ENCODE peak calls at places on chromosomes 12 and 14, in nine cellular contexts. One of them, this sample, is unnamed.

GRCh38 chr12:90908465-90908864 is 46.5 kb downstream of the CCER1 start:
- DNase-seq in cardiac fibroblast: peak
- DNase-seq in HFFc6: peak
- DNase-seq in right cardiac atrium: no peak
- DNase-seq in T-cell: no peak
- DNase-seq in Panc1: no peak
- DNase-seq in HAP-1: no peak
- DNase-seq in tibial nerve: no peak
- DNase-seq in stimulated activated CD4-positive, alpha-beta T cell treated with anti-CD3 and anti-CD28 coated beads, Interleukin-1b, Interleukin-23, amount 100 ng/mL, for 48 hours: no peak
- DNase-seq in this sample: no peak

GRCh38 chr14:22885975-22886374 is 3.0 kb downstream of the REM2 start:
- DNase-seq in cardiac fibroblast: no peak
- DNase-seq in HFFc6: no peak
- DNase-seq in right cardiac atrium: no peak
- DNase-seq in T-cell: no peak
- DNase-seq in Panc1: no peak
- DNase-seq in HAP-1: no peak
- DNase-seq in tibial nerve: no peak
- DNase-seq in stimulated activated CD4-positive, alpha-beta T cell treated with anti-CD3 and anti-CD28 coated beads, Interleukin-1b, Interleukin-23, amount 100 ng/mL, for 48 hours: no peak
- DNase-seq in this sample: no peak

GRCh38 chr12:25387136-25388050 is 136.7 kb upstream of the KRAS start:
- DNase-seq in cardiac fibroblast: peak
- DNase-seq in HFFc6: peak
- DNase-seq in right cardiac atrium: peak
- DNase-seq in T-cell: peak
- DNase-seq in Panc1: peak
- DNase-seq in HAP-1: peak
- DNase-seq in tibial nerve: peak
- DNase-seq in stimulated activated CD4-positive, alpha-beta T cell treated with anti-CD3 and anti-CD28 coated beads, Interleukin-1b, Interleukin-23, amount 100 ng/mL, for 48 hours: peak
- DNase-seq in this sample: peak

GRCh38 chr14:37232907-37233481 is 35.3 kb downstream of the MIPOL1 start:
- DNase-seq in cardiac fibroblast: peak
- DNase-seq in HFFc6: peak
- DNase-seq in right cardiac atrium: no peak
- DNase-seq in T-cell: no peak
- DNase-seq in Panc1: no peak
- DNase-seq in HAP-1: peak
- DNase-seq in tibial nerve: peak
- DNase-seq in stimulated activated CD4-positive, alpha-beta T cell treated with anti-CD3 and anti-CD28 coated beads, Interleukin-1b, Interleukin-23, amount 100 ng/mL, for 48 hours: no peak
- DNase-seq in this sample: no peak

GRCh38 chr12:95416111-95416636 is 57.8 kb upstream of the METAP2 start:
- DNase-seq in cardiac fibroblast: no peak
- DNase-seq in HFFc6: no peak
- DNase-seq in right cardiac atrium: no peak
- DNase-seq in T-cell: no peak
- DNase-seq in Panc1: no peak
- DNase-seq in HAP-1: no peak
- DNase-seq in tibial nerve: no peak
- DNase-seq in stimulated activated CD4-positive, alpha-beta T cell treated with anti-CD3 and anti-CD28 coated beads, Interleukin-1b, Interleukin-23, amount 100 ng/mL, for 48 hours: no peak
- DNase-seq in this sample: no peak

GRCh38 chr12:126509587-126509986 is 1444.4 kb downstream of the AACS start:
- DNase-seq in cardiac fibroblast: no peak
- DNase-seq in HFFc6: no peak
- DNase-seq in right cardiac atrium: no peak
- DNase-seq in T-cell: no peak
- DNase-seq in Panc1: no peak
- DNase-seq in HAP-1: no peak
- DNase-seq in tibial nerve: no peak
- DNase-seq in stimulated activated CD4-positive, alpha-beta T cell treated with anti-CD3 and anti-CD28 coated beads, Interleukin-1b, Interleukin-23, amount 100 ng/mL, for 48 hours: no peak
- DNase-seq in this sample: no peak

GRCh38 chr12:68397566-68398158 is 65.5 kb upstream of the MDM1 start:
- DNase-seq in cardiac fibroblast: no peak
- DNase-seq in HFFc6: no peak
- DNase-seq in right cardiac atrium: no peak
- DNase-seq in T-cell: no peak
- DNase-seq in Panc1: no peak
- DNase-seq in HAP-1: no peak
- DNase-seq in tibial nerve: no peak
- DNase-seq in stimulated activated CD4-positive, alpha-beta T cell treated with anti-CD3 and anti-CD28 coated beads, Interleukin-1b, Interleukin-23, amount 100 ng/mL, for 48 hours: no peak
- DNase-seq in this sample: no peak

GRCh38 chr12:64006211-64006610 is 161.7 kb downstream of the SRGAP1 start:
- DNase-seq in cardiac fibroblast: peak
- DNase-seq in HFFc6: peak
- DNase-seq in right cardiac atrium: no peak
- DNase-seq in T-cell: no peak
- DNase-seq in Panc1: no peak
- DNase-seq in HAP-1: no peak
- DNase-seq in tibial nerve: no peak
- DNase-seq in stimulated activated CD4-positive, alpha-beta T cell treated with anti-CD3 and anti-CD28 coated beads, Interleukin-1b, Interleukin-23, amount 100 ng/mL, for 48 hours: no peak
- DNase-seq in this sample: no peak

GRCh38 chr14:104754213-104754851 is 1.4 kb downstream of the SIVA1 start:
- DNase-seq in cardiac fibroblast: no peak
- DNase-seq in HFFc6: no peak
- DNase-seq in right cardiac atrium: peak
- DNase-seq in T-cell: no peak
- DNase-seq in Panc1: no peak
- DNase-seq in HAP-1: no peak
- DNase-seq in tibial nerve: no peak
- DNase-seq in stimulated activated CD4-positive, alpha-beta T cell treated with anti-CD3 and anti-CD28 coated beads, Interleukin-1b, Interleukin-23, amount 100 ng/mL, for 48 hours: no peak
- DNase-seq in this sample: no peak

GRCh38 chr14:94127330-94127729 is 2.1 kb downstream of the IFI27L2 start:
- DNase-seq in cardiac fibroblast: no peak
- DNase-seq in HFFc6: no peak
- DNase-seq in right cardiac atrium: no peak
- DNase-seq in T-cell: no peak
- DNase-seq in Panc1: no peak
- DNase-seq in HAP-1: no peak
- DNase-seq in tibial nerve: peak
- DNase-seq in stimulated activated CD4-positive, alpha-beta T cell treated with anti-CD3 and anti-CD28 coated beads, Interleukin-1b, Interleukin-23, amount 100 ng/mL, for 48 hours: no peak
- DNase-seq in this sample: no peak

GRCh38 chr12:11953523-11953922 is 117.2 kb upstream of the BCL2L14 start:
- DNase-seq in cardiac fibroblast: no peak
- DNase-seq in HFFc6: no peak
- DNase-seq in right cardiac atrium: no peak
- DNase-seq in T-cell: no peak
- DNase-seq in Panc1: no peak
- DNase-seq in HAP-1: no peak
- DNase-seq in tibial nerve: no peak
- DNase-seq in stimulated activated CD4-positive, alpha-beta T cell treated with anti-CD3 and anti-CD28 coated beads, Interleukin-1b, Interleukin-23, amount 100 ng/mL, for 48 hours: no peak
- DNase-seq in this sample: no peak

GRCh38 chr12:43789941-43790340 is 16.2 kb downstream of the TWF1 start:
- DNase-seq in cardiac fibroblast: peak
- DNase-seq in HFFc6: no peak
- DNase-seq in right cardiac atrium: no peak
- DNase-seq in T-cell: no peak
- DNase-seq in Panc1: no peak
- DNase-seq in HAP-1: no peak
- DNase-seq in tibial nerve: no peak
- DNase-seq in stimulated activated CD4-positive, alpha-beta T cell treated with anti-CD3 and anti-CD28 coated beads, Interleukin-1b, Interleukin-23, amount 100 ng/mL, for 48 hours: no peak
- DNase-seq in this sample: no peak

GRCh38 chr14:28773917-28774691 is 7.5 kb downstream of the FOXG1 start:
- DNase-seq in cardiac fibroblast: peak
- DNase-seq in HFFc6: no peak
- DNase-seq in right cardiac atrium: no peak
- DNase-seq in T-cell: no peak
- DNase-seq in Panc1: no peak
- DNase-seq in HAP-1: peak
- DNase-seq in tibial nerve: no peak
- DNase-seq in stimulated activated CD4-positive, alpha-beta T cell treated with anti-CD3 and anti-CD28 coated beads, Interleukin-1b, Interleukin-23, amount 100 ng/mL, for 48 hours: no peak
- DNase-seq in this sample: no peak

GRCh38 chr12:75260316-75260715 is 50.7 kb upstream of the KCNC2 start:
- DNase-seq in cardiac fibroblast: no peak
- DNase-seq in HFFc6: no peak
- DNase-seq in right cardiac atrium: no peak
- DNase-seq in T-cell: no peak
- DNase-seq in Panc1: no peak
- DNase-seq in HAP-1: no peak
- DNase-seq in tibial nerve: no peak
- DNase-seq in stimulated activated CD4-positive, alpha-beta T cell treated with anti-CD3 and anti-CD28 coated beads, Interleukin-1b, Interleukin-23, amount 100 ng/mL, for 48 hours: no peak
- DNase-seq in this sample: no peak

GRCh38 chr14:71726639-71727085 is 205.6 kb upstream of the RGS6 start:
- DNase-seq in cardiac fibroblast: no peak
- DNase-seq in HFFc6: peak
- DNase-seq in right cardiac atrium: no peak
- DNase-seq in T-cell: no peak
- DNase-seq in Panc1: no peak
- DNase-seq in HAP-1: no peak
- DNase-seq in tibial nerve: no peak
- DNase-seq in stimulated activated CD4-positive, alpha-beta T cell treated with anti-CD3 and anti-CD28 coated beads, Interleukin-1b, Interleukin-23, amount 100 ng/mL, for 48 hours: no peak
- DNase-seq in this sample: no peak

GRCh38 chr12:113242018-113242418 is 20.8 kb downstream of the TPCN1 start:
- DNase-seq in cardiac fibroblast: no peak
- DNase-seq in HFFc6: no peak
- DNase-seq in right cardiac atrium: no peak
- DNase-seq in T-cell: no peak
- DNase-seq in Panc1: peak
- DNase-seq in HAP-1: no peak
- DNase-seq in tibial nerve: no peak
- DNase-seq in stimulated activated CD4-positive, alpha-beta T cell treated with anti-CD3 and anti-CD28 coated beads, Interleukin-1b, Interleukin-23, amount 100 ng/mL, for 48 hours: no peak
- DNase-seq in this sample: no peak

GRCh38 chr12:130953783-130954543 is at the start of gene ADGRD1:
- DNase-seq in cardiac fibroblast: peak
- DNase-seq in HFFc6: no peak
- DNase-seq in right cardiac atrium: peak
- DNase-seq in T-cell: no peak
- DNase-seq in Panc1: no peak
- DNase-seq in HAP-1: no peak
- DNase-seq in tibial nerve: peak
- DNase-seq in stimulated activated CD4-positive, alpha-beta T cell treated with anti-CD3 and anti-CD28 coated beads, Interleukin-1b, Interleukin-23, amount 100 ng/mL, for 48 hours: no peak
- DNase-seq in this sample: no peak

GRCh38 chr14:54364555-54365415 is 32.0 kb upstream of the CDKN3 start:
- DNase-seq in cardiac fibroblast: peak
- DNase-seq in HFFc6: peak
- DNase-seq in right cardiac atrium: peak
- DNase-seq in T-cell: no peak
- DNase-seq in Panc1: no peak
- DNase-seq in HAP-1: no peak
- DNase-seq in tibial nerve: peak
- DNase-seq in stimulated activated CD4-positive, alpha-beta T cell treated with anti-CD3 and anti-CD28 coated beads, Interleukin-1b, Interleukin-23, amount 100 ng/mL, for 48 hours: no peak
- DNase-seq in this sample: peak

This sample was measured in glomerular endothelial cell.